ENCODE peak calls at places on chromosome 18, in four cellular contexts. S, A, I and W are unnamed samples.

GRCh38 chr18:75205760-75206109 is 3.2 kb downstream of the PTGR3 start:
- DNase-seq in S (no peak), A (no peak), I (no peak), W (no peak)

GRCh38 chr18:77087391-77088141 is 45.0 kb downstream of the MBP start:
- DNase-seq in S (no peak), A (no peak), I (no peak), W (no peak)

GRCh38 chr18:9803698-9804516 is 81.9 kb upstream of the TXNDC2 start:
- DNase-seq in S (no peak), A (peak), I (no peak), W (no peak)

GRCh38 chr18:21851327-21851961 is 110.9 kb downstream of the MIB1 start:
- DNase-seq in S (no peak), A (peak), I (no peak), W (no peak)

GRCh38 chr18:23871410-23871809 is 143.1 kb upstream of the TTC39C start:
- DNase-seq in S (peak), A (peak), I (peak), W (peak)

GRCh38 chr18:8367217-8367988 is 241.8 kb upstream of the RAB12 start:
- DNase-seq in S (no peak), A (peak), I (no peak), W (no peak)

GRCh38 chr18:40124107-40124506 is 1830.9 kb upstream of the PIK3C3 start:
- DNase-seq in S (no peak), A (no peak), I (no peak), W (no peak)

GRCh38 chr18:47149457-47150028 is 757 bp downstream of the HDHD2 start:
- DNase-seq in S (no peak), A (peak), I (no peak), W (peak)

GRCh38 chr18:55502346-55502710 is 85.7 kb downstream of the TCF4 start:
- DNase-seq in S (no peak), A (no peak), I (no peak), W (no peak)

GRCh38 chr18:77870238-77870637 is 620.6 kb downstream of the GALR1 start:
- DNase-seq in S (no peak), A (no peak), I (no peak), W (no peak)

GRCh38 chr18:9782073-9782857 is 74.2 kb downstream of the RAB31 start:
- DNase-seq in S (no peak), A (no peak), I (no peak), W (no peak)

GRCh38 chr18:59881728-59882685 is 17.8 kb upstream of the PMAIP1 start:
- DNase-seq in S (no peak), A (peak), I (no peak), W (peak)

GRCh38 chr18:63686871-63687270 is 15.9 kb upstream of the SERPINB11 start:
- DNase-seq in S (no peak), A (no peak), I (no peak), W (no peak)

GRCh38 chr18:8696749-8697211 is 8.6 kb upstream of the MTCL1 start:
- DNase-seq in S (peak), A (peak), I (peak), W (no peak)

GRCh38 chr18:23487738-23488625 is 15.3 kb upstream of the RMC1 start:
- DNase-seq in S (peak), A (peak), I (no peak), W (no peak)

GRCh38 chr18:74929110-74929509 is 279.8 kb downstream of the PTGR3 start:
- DNase-seq in S (no peak), A (no peak), I (no peak), W (no peak)

GRCh38 chr18:7452331-7452730 is 114.8 kb upstream of the PTPRM start:
- DNase-seq in S (no peak), A (peak), I (no peak), W (no peak)

GRCh38 chr18:12102136-12102842 is 8.6 kb downstream of the ANKRD62 start:
- DNase-seq in S (no peak), A (no peak), I (no peak), W (no peak)

GRCh38 chr18:77113361-77114069 is 19.1 kb downstream of the MBP start:
- DNase-seq in S (no peak), A (no peak), I (no peak), W (no peak)

GRCh38 chr18:66749030-66749429 is 145.1 kb upstream of the CDH19 start:
- DNase-seq in S (no peak), A (peak), I (no peak), W (peak)

GRCh38 chr18:73688851-73689659 is 458.6 kb downstream of the FBXO15 start:
- DNase-seq in S (no peak), A (peak), I (no peak), W (no peak)

GRCh38 chr18:49206717-49207116 is 253.7 kb downstream of the DYM start:
- DNase-seq in S (no peak), A (no peak), I (no peak), W (no peak)

GRCh38 chr18:44968336-44968735 is 287.6 kb downstream of the SETBP1 start:
- DNase-seq in S (no peak), A (peak), I (no peak), W (no peak)

GRCh38 chr18:79903071-79903635 is 48.3 kb downstream of the SLC66A2 start:
- DNase-seq in S (no peak), A (no peak), I (peak), W (no peak)

GRCh38 chr18:55110436-55110835 is 151.2 kb upstream of the CCDC68 start:
- DNase-seq in S (no peak), A (no peak), I (no peak), W (no peak)

GRCh38 chr18:8868779-8869415 is 163.5 kb downstream of the MTCL1 start:
- DNase-seq in S (no peak), A (no peak), I (no peak), W (no peak)

GRCh38 chr18:75067996-75068645 is 140.8 kb downstream of the PTGR3 start:
- DNase-seq in S (no peak), A (no peak), I (no peak), W (no peak)

GRCh38 chr18:76670564-76671288 is 151.6 kb upstream of the ZNF236 start:
- DNase-seq in S (no peak), A (no peak), I (no peak), W (no peak)

GRCh38 chr18:67367540-67367939 is 149.0 kb downstream of the DSEL start:
- DNase-seq in S (no peak), A (no peak), I (no peak), W (no peak)

GRCh38 chr18:68176901-68177300 is 538.0 kb downstream of the TMX3 start:
- DNase-seq in S (no peak), A (no peak), I (no peak), W (no peak)

GRCh38 chr18:56200381-56200831 is 438.0 kb downstream of the TXNL1 start:
- DNase-seq in S (no peak), A (peak), I (no peak), W (no peak)

GRCh38 chr18:70175216-70175615 is 30.3 kb downstream of the RTTN start:
- DNase-seq in S (no peak), A (no peak), I (no peak), W (no peak)

GRCh38 chr18:22637787-22638186 is 220.1 kb upstream of the CTAGE1 start:
- DNase-seq in S (no peak), A (no peak), I (no peak), W (no peak)

GRCh38 chr18:9696112-9696511 is 12.0 kb upstream of the RAB31 start:
- DNase-seq in S (no peak), A (no peak), I (no peak), W (no peak)

GRCh38 chr18:58829263-58829662 is 35.4 kb upstream of the ZNF532 start:
- DNase-seq in S (no peak), A (no peak), I (no peak), W (no peak)

GRCh38 chr18:78754311-78755043 is 225.1 kb upstream of the SALL3 start:
- DNase-seq in S (no peak), A (no peak), I (no peak), W (no peak)

GRCh38 chr18:46630160-46630559 is 26.9 kb downstream of the LOXHD1 start:
- DNase-seq in S (no peak), A (no peak), I (no peak), W (no peak)